ENCODE peak calls at places on chromosomes 4 and X, in ten cellular contexts. One of them, this sample, is unnamed.

GRCh38 chr4:182093431-182093831 is 149.8 kb upstream of the TENM3 start:
- DNase-seq in AG04450: no peak
- DNase-seq in sciatic nerve: no peak
- DNase-seq in COLO829: no peak
- DNase-seq in Daoy: peak; percentile 63
- DNase-seq in foreskin melanocyte: no peak
- DNase-seq in activated T-cell treated with anti-CD3 and anti-CD28 coated beads, Interleukin-2, amount 50 U/mL, for 4 hours: no peak
- DNase-seq in activated CD8-positive, alpha-beta T cell treated with anti-CD3 and anti-CD28 coated beads, Interleukin-2, amount 10 ng/mL, durations not matched to agents 7 days and 5 days: no peak
- DNase-seq in activated naive CD8-positive, alpha-beta T cell treated with anti-CD3 and anti-CD28 coated beads, Interleukin-2, amount 50 U/mL, for 24 hours: no peak
- DNase-seq in fibroblast of the conjunctiva: no peak
- DNase-seq in this sample: no peak

GRCh38 chr4:16472537-16472936 is 246.3 kb upstream of the TAPT1 start:
- DNase-seq in AG04450: no peak
- DNase-seq in Daoy: no peak
- DNase-seq in COLO829: no peak
- DNase-seq in fibroblast of the conjunctiva: no peak
- DNase-seq in foreskin melanocyte: no peak
- DNase-seq in activated T-cell treated with anti-CD3 and anti-CD28 coated beads, Interleukin-2, amount 50 U/mL, for 4 hours: no peak
- DNase-seq in sciatic nerve: no peak
- DNase-seq in activated CD8-positive, alpha-beta T cell treated with anti-CD3 and anti-CD28 coated beads, Interleukin-2, amount 10 ng/mL, durations not matched to agents 7 days and 5 days: no peak
- DNase-seq in activated naive CD8-positive, alpha-beta T cell treated with anti-CD3 and anti-CD28 coated beads, Interleukin-2, amount 50 U/mL, for 24 hours: no peak
- DNase-seq in this sample: no peak

GRCh38 chr4:36399762-36400353 is 118.4 kb downstream of the DTHD1 start:
- DNase-seq in foreskin melanocyte: peak; percentile 26
- DNase-seq in Daoy: no peak
- DNase-seq in activated naive CD8-positive, alpha-beta T cell treated with anti-CD3 and anti-CD28 coated beads, Interleukin-2, amount 50 U/mL, for 24 hours: peak; percentile 50
- DNase-seq in sciatic nerve: peak; percentile 54
- DNase-seq in fibroblast of the conjunctiva: no peak
- DNase-seq in activated T-cell treated with anti-CD3 and anti-CD28 coated beads, Interleukin-2, amount 50 U/mL, for 4 hours: peak; percentile 48
- DNase-seq in COLO829: no peak
- DNase-seq in AG04450: no peak
- DNase-seq in activated CD8-positive, alpha-beta T cell treated with anti-CD3 and anti-CD28 coated beads, Interleukin-2, amount 10 ng/mL, durations not matched to agents 7 days and 5 days: peak; percentile 66
- DNase-seq in this sample: peak; percentile 46

GRCh38 chr4:25837107-25837506 is 25.7 kb downstream of the SEL1L3 start:
- DNase-seq in activated T-cell treated with anti-CD3 and anti-CD28 coated beads, Interleukin-2, amount 50 U/mL, for 4 hours: no peak
- DNase-seq in AG04450: no peak
- DNase-seq in activated CD8-positive, alpha-beta T cell treated with anti-CD3 and anti-CD28 coated beads, Interleukin-2, amount 10 ng/mL, durations not matched to agents 7 days and 5 days: no peak
- DNase-seq in foreskin melanocyte: no peak
- DNase-seq in activated naive CD8-positive, alpha-beta T cell treated with anti-CD3 and anti-CD28 coated beads, Interleukin-2, amount 50 U/mL, for 24 hours: no peak
- DNase-seq in fibroblast of the conjunctiva: no peak
- DNase-seq in Daoy: no peak
- DNase-seq in COLO829: no peak
- DNase-seq in sciatic nerve: no peak
- DNase-seq in this sample: no peak

GRCh38 chrX:155768036-155768769 is 112.9 kb upstream of the VAMP7 start:
- DNase-seq in COLO829: no peak
- DNase-seq in sciatic nerve: no peak
- DNase-seq in activated CD8-positive, alpha-beta T cell treated with anti-CD3 and anti-CD28 coated beads, Interleukin-2, amount 10 ng/mL, durations not matched to agents 7 days and 5 days: no peak
- DNase-seq in AG04450: no peak
- DNase-seq in activated T-cell treated with anti-CD3 and anti-CD28 coated beads, Interleukin-2, amount 50 U/mL, for 4 hours: no peak
- DNase-seq in activated naive CD8-positive, alpha-beta T cell treated with anti-CD3 and anti-CD28 coated beads, Interleukin-2, amount 50 U/mL, for 24 hours: no peak
- DNase-seq in foreskin melanocyte: peak; percentile 29
- DNase-seq in fibroblast of the conjunctiva: no peak
- DNase-seq in Daoy: peak; percentile 10
- DNase-seq in this sample: no peak

GRCh38 chrX:1384738-1385250 is 7.1 kb downstream of the SLC25A6 start:
- DNase-seq in activated T-cell treated with anti-CD3 and anti-CD28 coated beads, Interleukin-2, amount 50 U/mL, for 4 hours: no peak
- DNase-seq in Daoy: no peak
- DNase-seq in activated naive CD8-positive, alpha-beta T cell treated with anti-CD3 and anti-CD28 coated beads, Interleukin-2, amount 50 U/mL, for 24 hours: no peak
- DNase-seq in foreskin melanocyte: no peak
- DNase-seq in COLO829: no peak
- DNase-seq in AG04450: no peak
- DNase-seq in sciatic nerve: no peak
- DNase-seq in fibroblast of the conjunctiva: no peak
- DNase-seq in activated CD8-positive, alpha-beta T cell treated with anti-CD3 and anti-CD28 coated beads, Interleukin-2, amount 10 ng/mL, durations not matched to agents 7 days and 5 days: no peak
- DNase-seq in this sample: no peak

GRCh38 chrX:135543924-135544323 is 23.5 kb downstream of the INTS6L start:
- DNase-seq in activated CD8-positive, alpha-beta T cell treated with anti-CD3 and anti-CD28 coated beads, Interleukin-2, amount 10 ng/mL, durations not matched to agents 7 days and 5 days: peak; percentile 39
- DNase-seq in AG04450: no peak
- DNase-seq in fibroblast of the conjunctiva: no peak
- DNase-seq in COLO829: no peak
- DNase-seq in activated T-cell treated with anti-CD3 and anti-CD28 coated beads, Interleukin-2, amount 50 U/mL, for 4 hours: peak; percentile 10
- DNase-seq in foreskin melanocyte: no peak
- DNase-seq in sciatic nerve: no peak
- DNase-seq in Daoy: no peak
- DNase-seq in activated naive CD8-positive, alpha-beta T cell treated with anti-CD3 and anti-CD28 coated beads, Interleukin-2, amount 50 U/mL, for 24 hours: peak; percentile 22
- DNase-seq in this sample: no peak

GRCh38 chr4:94399277-94399676 is 52.5 kb upstream of the PDLIM5 start:
- DNase-seq in foreskin melanocyte: no peak
- DNase-seq in activated naive CD8-positive, alpha-beta T cell treated with anti-CD3 and anti-CD28 coated beads, Interleukin-2, amount 50 U/mL, for 24 hours: no peak
- DNase-seq in sciatic nerve: no peak
- DNase-seq in activated CD8-positive, alpha-beta T cell treated with anti-CD3 and anti-CD28 coated beads, Interleukin-2, amount 10 ng/mL, durations not matched to agents 7 days and 5 days: no peak
- DNase-seq in AG04450: no peak
- DNase-seq in COLO829: no peak
- DNase-seq in Daoy: no peak
- DNase-seq in fibroblast of the conjunctiva: no peak
- DNase-seq in activated T-cell treated with anti-CD3 and anti-CD28 coated beads, Interleukin-2, amount 50 U/mL, for 4 hours: no peak
- DNase-seq in this sample: no peak

GRCh38 chr4:181796502-181796901 is 446.7 kb upstream of the TENM3 start:
- DNase-seq in foreskin melanocyte: no peak
- DNase-seq in Daoy: peak; percentile 79
- DNase-seq in activated T-cell treated with anti-CD3 and anti-CD28 coated beads, Interleukin-2, amount 50 U/mL, for 4 hours: no peak
- DNase-seq in COLO829: no peak
- DNase-seq in sciatic nerve: no peak
- DNase-seq in fibroblast of the conjunctiva: peak; percentile 51
- DNase-seq in AG04450: no peak
- DNase-seq in activated CD8-positive, alpha-beta T cell treated with anti-CD3 and anti-CD28 coated beads, Interleukin-2, amount 10 ng/mL, durations not matched to agents 7 days and 5 days: no peak
- DNase-seq in activated naive CD8-positive, alpha-beta T cell treated with anti-CD3 and anti-CD28 coated beads, Interleukin-2, amount 50 U/mL, for 24 hours: no peak
- DNase-seq in this sample: peak; percentile 81

GRCh38 chrX:111352424-111352823 is 59.6 kb downstream of the DCX start:
- DNase-seq in activated CD8-positive, alpha-beta T cell treated with anti-CD3 and anti-CD28 coated beads, Interleukin-2, amount 10 ng/mL, durations not matched to agents 7 days and 5 days: no peak
- DNase-seq in COLO829: no peak
- DNase-seq in activated T-cell treated with anti-CD3 and anti-CD28 coated beads, Interleukin-2, amount 50 U/mL, for 4 hours: no peak
- DNase-seq in Daoy: peak; percentile 0
- DNase-seq in activated naive CD8-positive, alpha-beta T cell treated with anti-CD3 and anti-CD28 coated beads, Interleukin-2, amount 50 U/mL, for 24 hours: no peak
- DNase-seq in sciatic nerve: no peak
- DNase-seq in fibroblast of the conjunctiva: peak; percentile 62
- DNase-seq in foreskin melanocyte: no peak
- DNase-seq in AG04450: no peak
- DNase-seq in this sample: no peak

GRCh38 chr4:181766061-181766460 is 477.1 kb upstream of the TENM3 start:
- DNase-seq in activated T-cell treated with anti-CD3 and anti-CD28 coated beads, Interleukin-2, amount 50 U/mL, for 4 hours: no peak
- DNase-seq in fibroblast of the conjunctiva: no peak
- DNase-seq in AG04450: no peak
- DNase-seq in activated CD8-positive, alpha-beta T cell treated with anti-CD3 and anti-CD28 coated beads, Interleukin-2, amount 10 ng/mL, durations not matched to agents 7 days and 5 days: no peak
- DNase-seq in COLO829: no peak
- DNase-seq in activated naive CD8-positive, alpha-beta T cell treated with anti-CD3 and anti-CD28 coated beads, Interleukin-2, amount 50 U/mL, for 24 hours: no peak
- DNase-seq in Daoy: no peak
- DNase-seq in foreskin melanocyte: no peak
- DNase-seq in sciatic nerve: no peak
- DNase-seq in this sample: no peak

GRCh38 chrX:46447384-46447783 is 97.8 kb downstream of the ZNF674 start:
- DNase-seq in activated T-cell treated with anti-CD3 and anti-CD28 coated beads, Interleukin-2, amount 50 U/mL, for 4 hours: no peak
- DNase-seq in Daoy: no peak
- DNase-seq in sciatic nerve: no peak
- DNase-seq in activated CD8-positive, alpha-beta T cell treated with anti-CD3 and anti-CD28 coated beads, Interleukin-2, amount 10 ng/mL, durations not matched to agents 7 days and 5 days: no peak
- DNase-seq in AG04450: no peak
- DNase-seq in foreskin melanocyte: no peak
- DNase-seq in fibroblast of the conjunctiva: no peak
- DNase-seq in COLO829: peak; percentile 8
- DNase-seq in activated naive CD8-positive, alpha-beta T cell treated with anti-CD3 and anti-CD28 coated beads, Interleukin-2, amount 50 U/mL, for 24 hours: no peak
- DNase-seq in this sample: no peak

GRCh38 chr4:55635282-55635681 is 816 bp downstream of the NMU start:
- DNase-seq in sciatic nerve: no peak
- DNase-seq in fibroblast of the conjunctiva: no peak
- DNase-seq in COLO829: no peak
- DNase-seq in AG04450: no peak
- DNase-seq in Daoy: no peak
- DNase-seq in activated T-cell treated with anti-CD3 and anti-CD28 coated beads, Interleukin-2, amount 50 U/mL, for 4 hours: no peak
- DNase-seq in activated naive CD8-positive, alpha-beta T cell treated with anti-CD3 and anti-CD28 coated beads, Interleukin-2, amount 50 U/mL, for 24 hours: no peak
- DNase-seq in activated CD8-positive, alpha-beta T cell treated with anti-CD3 and anti-CD28 coated beads, Interleukin-2, amount 10 ng/mL, durations not matched to agents 7 days and 5 days: no peak
- DNase-seq in foreskin melanocyte: no peak
- DNase-seq in this sample: no peak

GRCh38 chr4:16067515-16067914 is 16.3 kb downstream of the PROM1 start:
- DNase-seq in foreskin melanocyte: peak; percentile 79
- DNase-seq in AG04450: no peak
- DNase-seq in activated CD8-positive, alpha-beta T cell treated with anti-CD3 and anti-CD28 coated beads, Interleukin-2, amount 10 ng/mL, durations not matched to agents 7 days and 5 days: no peak
- DNase-seq in activated naive CD8-positive, alpha-beta T cell treated with anti-CD3 and anti-CD28 coated beads, Interleukin-2, amount 50 U/mL, for 24 hours: no peak
- DNase-seq in COLO829: peak; percentile 54
- DNase-seq in sciatic nerve: no peak
- DNase-seq in Daoy: no peak
- DNase-seq in activated T-cell treated with anti-CD3 and anti-CD28 coated beads, Interleukin-2, amount 50 U/mL, for 4 hours: no peak
- DNase-seq in fibroblast of the conjunctiva: no peak
- DNase-seq in this sample: no peak

GRCh38 chr4:84948056-84948455 is 18.4 kb downstream of the WDFY3 start:
- DNase-seq in foreskin melanocyte: no peak
- DNase-seq in activated CD8-positive, alpha-beta T cell treated with anti-CD3 and anti-CD28 coated beads, Interleukin-2, amount 10 ng/mL, durations not matched to agents 7 days and 5 days: no peak
- DNase-seq in fibroblast of the conjunctiva: no peak
- DNase-seq in activated naive CD8-positive, alpha-beta T cell treated with anti-CD3 and anti-CD28 coated beads, Interleukin-2, amount 50 U/mL, for 24 hours: no peak
- DNase-seq in activated T-cell treated with anti-CD3 and anti-CD28 coated beads, Interleukin-2, amount 50 U/mL, for 4 hours: no peak
- DNase-seq in Daoy: no peak
- DNase-seq in sciatic nerve: no peak
- DNase-seq in COLO829: no peak
- DNase-seq in AG04450: no peak
- DNase-seq in this sample: no peak

GRCh38 chrX:69133561-69134542 is 31.4 kb downstream of the PJA1 start:
- DNase-seq in Daoy: peak; percentile 49
- DNase-seq in AG04450: peak; percentile 27
- DNase-seq in foreskin melanocyte: no peak
- DNase-seq in activated T-cell treated with anti-CD3 and anti-CD28 coated beads, Interleukin-2, amount 50 U/mL, for 4 hours: no peak
- DNase-seq in activated CD8-positive, alpha-beta T cell treated with anti-CD3 and anti-CD28 coated beads, Interleukin-2, amount 10 ng/mL, durations not matched to agents 7 days and 5 days: no peak
- DNase-seq in activated naive CD8-positive, alpha-beta T cell treated with anti-CD3 and anti-CD28 coated beads, Interleukin-2, amount 50 U/mL, for 24 hours: no peak
- DNase-seq in sciatic nerve: no peak
- DNase-seq in fibroblast of the conjunctiva: no peak
- DNase-seq in COLO829: peak; percentile 12
- DNase-seq in this sample: peak; percentile 76

GRCh38 chr4:40525811-40526598 is 103.7 kb downstream of the RBM47 start:
- DNase-seq in fibroblast of the conjunctiva: peak; percentile 68
- DNase-seq in activated T-cell treated with anti-CD3 and anti-CD28 coated beads, Interleukin-2, amount 50 U/mL, for 4 hours: no peak
- DNase-seq in sciatic nerve: no peak
- DNase-seq in Daoy: peak; percentile 70
- DNase-seq in AG04450: peak; percentile 45
- DNase-seq in foreskin melanocyte: peak; percentile 19
- DNase-seq in COLO829: no peak
- DNase-seq in activated naive CD8-positive, alpha-beta T cell treated with anti-CD3 and anti-CD28 coated beads, Interleukin-2, amount 50 U/mL, for 24 hours: no peak
- DNase-seq in activated CD8-positive, alpha-beta T cell treated with anti-CD3 and anti-CD28 coated beads, Interleukin-2, amount 10 ng/mL, durations not matched to agents 7 days and 5 days: no peak
- DNase-seq in this sample: no peak

GRCh38 chr4:92776080-92776479 is 472.3 kb downstream of the GRID2 start:
- DNase-seq in fibroblast of the conjunctiva: no peak
- DNase-seq in activated T-cell treated with anti-CD3 and anti-CD28 coated beads, Interleukin-2, amount 50 U/mL, for 4 hours: no peak
- DNase-seq in COLO829: no peak
- DNase-seq in Daoy: no peak
- DNase-seq in activated CD8-positive, alpha-beta T cell treated with anti-CD3 and anti-CD28 coated beads, Interleukin-2, amount 10 ng/mL, durations not matched to agents 7 days and 5 days: no peak
- DNase-seq in activated naive CD8-positive, alpha-beta T cell treated with anti-CD3 and anti-CD28 coated beads, Interleukin-2, amount 50 U/mL, for 24 hours: no peak
- DNase-seq in AG04450: no peak
- DNase-seq in sciatic nerve: no peak
- DNase-seq in foreskin melanocyte: no peak
- DNase-seq in this sample: peak; percentile 14

GRCh38 chrX:10109695-10110094 is 47.1 kb upstream of the CLCN4 start:
- DNase-seq in AG04450: no peak
- DNase-seq in fibroblast of the conjunctiva: no peak
- DNase-seq in activated T-cell treated with anti-CD3 and anti-CD28 coated beads, Interleukin-2, amount 50 U/mL, for 4 hours: no peak
- DNase-seq in activated CD8-positive, alpha-beta T cell treated with anti-CD3 and anti-CD28 coated beads, Interleukin-2, amount 10 ng/mL, durations not matched to agents 7 days and 5 days: no peak
- DNase-seq in foreskin melanocyte: no peak
- DNase-seq in Daoy: no peak
- DNase-seq in activated naive CD8-positive, alpha-beta T cell treated with anti-CD3 and anti-CD28 coated beads, Interleukin-2, amount 50 U/mL, for 24 hours: no peak
- DNase-seq in sciatic nerve: no peak
- DNase-seq in COLO829: no peak
- DNase-seq in this sample: no peak

GRCh38 chr4:41747230-41748055 is 1.1 kb downstream of the PHOX2B start:
- DNase-seq in activated T-cell treated with anti-CD3 and anti-CD28 coated beads, Interleukin-2, amount 50 U/mL, for 4 hours: no peak
- DNase-seq in foreskin melanocyte: no peak
- DNase-seq in sciatic nerve: no peak
- DNase-seq in Daoy: peak; percentile 21
- DNase-seq in AG04450: no peak
- DNase-seq in activated CD8-positive, alpha-beta T cell treated with anti-CD3 and anti-CD28 coated beads, Interleukin-2, amount 10 ng/mL, durations not matched to agents 7 days and 5 days: no peak
- DNase-seq in COLO829: no peak
- DNase-seq in activated naive CD8-positive, alpha-beta T cell treated with anti-CD3 and anti-CD28 coated beads, Interleukin-2, amount 50 U/mL, for 24 hours: no peak
- DNase-seq in fibroblast of the conjunctiva: no peak
- DNase-seq in this sample: no peak

GRCh38 chr4:54879576-54879975 is 221.8 kb downstream of the KIT start:
- DNase-seq in foreskin melanocyte: peak; percentile 33
- DNase-seq in activated naive CD8-positive, alpha-beta T cell treated with anti-CD3 and anti-CD28 coated beads, Interleukin-2, amount 50 U/mL, for 24 hours: no peak
- DNase-seq in sciatic nerve: no peak
- DNase-seq in activated T-cell treated with anti-CD3 and anti-CD28 coated beads, Interleukin-2, amount 50 U/mL, for 4 hours: no peak
- DNase-seq in Daoy: no peak
- DNase-seq in AG04450: no peak
- DNase-seq in fibroblast of the conjunctiva: no peak
- DNase-seq in COLO829: no peak
- DNase-seq in activated CD8-positive, alpha-beta T cell treated with anti-CD3 and anti-CD28 coated beads, Interleukin-2, amount 10 ng/mL, durations not matched to agents 7 days and 5 days: no peak
- DNase-seq in this sample: no peak

GRCh38 chr4:2962614-2963184 is 507 bp downstream of the NOP14 start:
- DNase-seq in activated naive CD8-positive, alpha-beta T cell treated with anti-CD3 and anti-CD28 coated beads, Interleukin-2, amount 50 U/mL, for 24 hours: no peak
- DNase-seq in foreskin melanocyte: no peak
- DNase-seq in COLO829: no peak
- DNase-seq in fibroblast of the conjunctiva: no peak
- DNase-seq in Daoy: no peak
- DNase-seq in sciatic nerve: no peak
- DNase-seq in AG04450: no peak
- DNase-seq in activated T-cell treated with anti-CD3 and anti-CD28 coated beads, Interleukin-2, amount 50 U/mL, for 4 hours: peak; percentile 15
- DNase-seq in activated CD8-positive, alpha-beta T cell treated with anti-CD3 and anti-CD28 coated beads, Interleukin-2, amount 10 ng/mL, durations not matched to agents 7 days and 5 days: no peak
- DNase-seq in this sample: peak; percentile 86

GRCh38 chr4:8037150-8037769 is 97.6 kb upstream of the AFAP1 start:
- DNase-seq in fibroblast of the conjunctiva: no peak
- DNase-seq in activated naive CD8-positive, alpha-beta T cell treated with anti-CD3 and anti-CD28 coated beads, Interleukin-2, amount 50 U/mL, for 24 hours: no peak
- DNase-seq in COLO829: no peak
- DNase-seq in Daoy: no peak
- DNase-seq in AG04450: no peak
- DNase-seq in activated CD8-positive, alpha-beta T cell treated with anti-CD3 and anti-CD28 coated beads, Interleukin-2, amount 10 ng/mL, durations not matched to agents 7 days and 5 days: no peak
- DNase-seq in foreskin melanocyte: no peak
- DNase-seq in sciatic nerve: no peak
- DNase-seq in activated T-cell treated with anti-CD3 and anti-CD28 coated beads, Interleukin-2, amount 50 U/mL, for 4 hours: no peak
- DNase-seq in this sample: no peak

GRCh38 chr4:55180980-55181379 is 55.6 kb upstream of the KDR start:
- DNase-seq in Daoy: no peak
- DNase-seq in sciatic nerve: no peak
- DNase-seq in activated naive CD8-positive, alpha-beta T cell treated with anti-CD3 and anti-CD28 coated beads, Interleukin-2, amount 50 U/mL, for 24 hours: no peak
- DNase-seq in foreskin melanocyte: no peak
- DNase-seq in activated T-cell treated with anti-CD3 and anti-CD28 coated beads, Interleukin-2, amount 50 U/mL, for 4 hours: no peak
- DNase-seq in activated CD8-positive, alpha-beta T cell treated with anti-CD3 and anti-CD28 coated beads, Interleukin-2, amount 10 ng/mL, durations not matched to agents 7 days and 5 days: no peak
- DNase-seq in COLO829: no peak
- DNase-seq in fibroblast of the conjunctiva: no peak
- DNase-seq in AG04450: no peak
- DNase-seq in this sample: no peak

GRCh38 chr4:44984083-44984482 is 257.7 kb upstream of the GNPDA2 start:
- DNase-seq in foreskin melanocyte: no peak
- DNase-seq in AG04450: no peak
- DNase-seq in COLO829: no peak
- DNase-seq in sciatic nerve: no peak
- DNase-seq in activated T-cell treated with anti-CD3 and anti-CD28 coated beads, Interleukin-2, amount 50 U/mL, for 4 hours: no peak
- DNase-seq in Daoy: no peak
- DNase-seq in fibroblast of the conjunctiva: no peak
- DNase-seq in activated naive CD8-positive, alpha-beta T cell treated with anti-CD3 and anti-CD28 coated beads, Interleukin-2, amount 50 U/mL, for 24 hours: no peak
- DNase-seq in activated CD8-positive, alpha-beta T cell treated with anti-CD3 and anti-CD28 coated beads, Interleukin-2, amount 10 ng/mL, durations not matched to agents 7 days and 5 days: no peak
- DNase-seq in this sample: no peak

GRCh38 chr4:46270986-46271596 is 118.8 kb downstream of the GABRA2 start:
- DNase-seq in activated CD8-positive, alpha-beta T cell treated with anti-CD3 and anti-CD28 coated beads, Interleukin-2, amount 10 ng/mL, durations not matched to agents 7 days and 5 days: no peak
- DNase-seq in foreskin melanocyte: no peak
- DNase-seq in Daoy: no peak
- DNase-seq in COLO829: peak; percentile 4
- DNase-seq in sciatic nerve: no peak
- DNase-seq in activated naive CD8-positive, alpha-beta T cell treated with anti-CD3 and anti-CD28 coated beads, Interleukin-2, amount 50 U/mL, for 24 hours: no peak
- DNase-seq in fibroblast of the conjunctiva: peak; percentile 1
- DNase-seq in activated T-cell treated with anti-CD3 and anti-CD28 coated beads, Interleukin-2, amount 50 U/mL, for 4 hours: no peak
- DNase-seq in AG04450: no peak
- DNase-seq in this sample: peak; percentile 63

GRCh38 chrX:148499638-148500427 is 584 bp upstream of the AFF2 start:
- DNase-seq in sciatic nerve: no peak
- DNase-seq in foreskin melanocyte: no peak
- DNase-seq in COLO829: no peak
- DNase-seq in activated T-cell treated with anti-CD3 and anti-CD28 coated beads, Interleukin-2, amount 50 U/mL, for 4 hours: no peak
- DNase-seq in fibroblast of the conjunctiva: no peak
- DNase-seq in AG04450: no peak
- DNase-seq in Daoy: no peak
- DNase-seq in activated CD8-positive, alpha-beta T cell treated with anti-CD3 and anti-CD28 coated beads, Interleukin-2, amount 10 ng/mL, durations not matched to agents 7 days and 5 days: no peak
- DNase-seq in activated naive CD8-positive, alpha-beta T cell treated with anti-CD3 and anti-CD28 coated beads, Interleukin-2, amount 50 U/mL, for 24 hours: no peak
- DNase-seq in this sample: no peak

GRCh38 chrX:34956915-34957314 is 14.3 kb downstream of the FAM47B start:
- DNase-seq in activated naive CD8-positive, alpha-beta T cell treated with anti-CD3 and anti-CD28 coated beads, Interleukin-2, amount 50 U/mL, for 24 hours: no peak
- DNase-seq in foreskin melanocyte: no peak
- DNase-seq in activated CD8-positive, alpha-beta T cell treated with anti-CD3 and anti-CD28 coated beads, Interleukin-2, amount 10 ng/mL, durations not matched to agents 7 days and 5 days: no peak
- DNase-seq in sciatic nerve: no peak
- DNase-seq in Daoy: no peak
- DNase-seq in AG04450: no peak
- DNase-seq in activated T-cell treated with anti-CD3 and anti-CD28 coated beads, Interleukin-2, amount 50 U/mL, for 4 hours: no peak
- DNase-seq in fibroblast of the conjunctiva: peak; percentile 9
- DNase-seq in COLO829: peak; percentile 2
- DNase-seq in this sample: peak; percentile 43